ENCODE peak calls at places on chromosomes 16 and 17, in ten cellular contexts. One of them, this sample, is unnamed.
A peak's percentile ranks its signal among the peaks of the same experiment; 100 is the strongest.

GRCh38 chr16:12462690-12463646 is 340.7 kb downstream of the CPPED1 start:
- DNase-seq in NCI-H1092 treated with DMSO at 0.1 percent for 48 hours: no peak
- DNase-seq in Calu3: no peak
- DNase-seq in nucleus accumbens: no peak
- DNase-seq in activated CD8-positive, alpha-beta T cell treated with anti-CD3 and anti-CD28 coated beads for 36 hours: no peak
- DNase-seq in GM23248: peak; percentile 50
- DNase-seq in HL-60: no peak
- DNase-seq in transverse colon: no peak
- DNase-seq in fibroblast of lung: peak; percentile 85
- DNase-seq in T-helper 1 cell: no peak
- DNase-seq in this sample: no peak

GRCh38 chr17:7816926-7817642 is 16.9 kb upstream of the KDM6B start:
- DNase-seq in nucleus accumbens: no peak
- DNase-seq in GM23248: no peak
- DNase-seq in Calu3: no peak
- DNase-seq in activated CD8-positive, alpha-beta T cell treated with anti-CD3 and anti-CD28 coated beads for 36 hours: no peak
- DNase-seq in NCI-H1092 treated with DMSO at 0.1 percent for 48 hours: no peak
- DNase-seq in T-helper 1 cell: no peak
- DNase-seq in transverse colon: no peak
- DNase-seq in HL-60: no peak
- DNase-seq in fibroblast of lung: no peak
- DNase-seq in this sample: no peak

GRCh38 chr17:48258317-48258716 is 150.8 kb downstream of the SNX11 start:
- DNase-seq in Calu3: no peak
- DNase-seq in HL-60: no peak
- DNase-seq in fibroblast of lung: no peak
- DNase-seq in T-helper 1 cell: no peak
- DNase-seq in nucleus accumbens: no peak
- DNase-seq in NCI-H1092 treated with DMSO at 0.1 percent for 48 hours: no peak
- DNase-seq in transverse colon: no peak
- DNase-seq in GM23248: no peak
- DNase-seq in activated CD8-positive, alpha-beta T cell treated with anti-CD3 and anti-CD28 coated beads for 36 hours: no peak
- DNase-seq in this sample: no peak

GRCh38 chr17:58756246-58757161 is 850 bp downstream of the PPM1E start:
- DNase-seq in transverse colon: no peak
- DNase-seq in HL-60: no peak
- DNase-seq in NCI-H1092 treated with DMSO at 0.1 percent for 48 hours: peak; percentile 42
- DNase-seq in nucleus accumbens: no peak
- DNase-seq in GM23248: peak; percentile 4
- DNase-seq in T-helper 1 cell: no peak
- DNase-seq in fibroblast of lung: peak; percentile 8
- DNase-seq in Calu3: no peak
- DNase-seq in activated CD8-positive, alpha-beta T cell treated with anti-CD3 and anti-CD28 coated beads for 36 hours: peak; percentile 16
- DNase-seq in this sample: no peak

GRCh38 chr17:48052956-48053757 is 5.0 kb downstream of the NFE2L1 start:
- DNase-seq in Calu3: peak; percentile 53
- DNase-seq in HL-60: no peak
- DNase-seq in activated CD8-positive, alpha-beta T cell treated with anti-CD3 and anti-CD28 coated beads for 36 hours: no peak
- DNase-seq in fibroblast of lung: no peak
- DNase-seq in transverse colon: peak; percentile 57
- DNase-seq in T-helper 1 cell: no peak
- DNase-seq in nucleus accumbens: no peak
- DNase-seq in GM23248: peak; percentile 45
- DNase-seq in NCI-H1092 treated with DMSO at 0.1 percent for 48 hours: peak; percentile 66
- DNase-seq in this sample: peak; percentile 12

GRCh38 chr16:16062023-16062932 is 112.9 kb downstream of the ABCC1 start:
- DNase-seq in nucleus accumbens: no peak
- DNase-seq in fibroblast of lung: no peak
- DNase-seq in activated CD8-positive, alpha-beta T cell treated with anti-CD3 and anti-CD28 coated beads for 36 hours: peak; percentile 44
- DNase-seq in NCI-H1092 treated with DMSO at 0.1 percent for 48 hours: no peak
- DNase-seq in transverse colon: peak; percentile 19
- DNase-seq in GM23248: no peak
- DNase-seq in T-helper 1 cell: peak; percentile 62
- DNase-seq in Calu3: no peak
- DNase-seq in HL-60: peak; percentile 96
- DNase-seq in this sample: no peak

GRCh38 chr16:79131676-79132075 is 468.9 kb downstream of the MAF start:
- DNase-seq in transverse colon: no peak
- DNase-seq in HL-60: no peak
- DNase-seq in activated CD8-positive, alpha-beta T cell treated with anti-CD3 and anti-CD28 coated beads for 36 hours: no peak
- DNase-seq in Calu3: no peak
- DNase-seq in nucleus accumbens: no peak
- DNase-seq in T-helper 1 cell: no peak
- DNase-seq in fibroblast of lung: no peak
- DNase-seq in NCI-H1092 treated with DMSO at 0.1 percent for 48 hours: no peak
- DNase-seq in GM23248: no peak
- DNase-seq in this sample: no peak

GRCh38 chr16:1152651-1153259 is at the start of gene CACNA1H:
- DNase-seq in fibroblast of lung: peak; percentile 11
- DNase-seq in transverse colon: no peak
- DNase-seq in activated CD8-positive, alpha-beta T cell treated with anti-CD3 and anti-CD28 coated beads for 36 hours: peak; percentile 61
- DNase-seq in nucleus accumbens: no peak
- DNase-seq in NCI-H1092 treated with DMSO at 0.1 percent for 48 hours: no peak
- DNase-seq in Calu3: no peak
- DNase-seq in HL-60: no peak
- DNase-seq in T-helper 1 cell: no peak
- DNase-seq in GM23248: peak; percentile 30
- DNase-seq in this sample: no peak

GRCh38 chr17:6427284-6427781 is 7.6 kb downstream of the AIPL1 start:
- DNase-seq in nucleus accumbens: no peak
- DNase-seq in fibroblast of lung: peak; percentile 62
- DNase-seq in Calu3: no peak
- DNase-seq in NCI-H1092 treated with DMSO at 0.1 percent for 48 hours: no peak
- DNase-seq in GM23248: peak; percentile 64
- DNase-seq in HL-60: peak; percentile 44
- DNase-seq in activated CD8-positive, alpha-beta T cell treated with anti-CD3 and anti-CD28 coated beads for 36 hours: peak; percentile 80
- DNase-seq in transverse colon: no peak
- DNase-seq in T-helper 1 cell: peak; percentile 75
- DNase-seq in this sample: no peak

GRCh38 chr17:81333626-81334368 is 38.7 kb upstream of the SLC38A10 start:
- DNase-seq in fibroblast of lung: no peak
- DNase-seq in GM23248: no peak
- DNase-seq in Calu3: no peak
- DNase-seq in transverse colon: no peak
- DNase-seq in activated CD8-positive, alpha-beta T cell treated with anti-CD3 and anti-CD28 coated beads for 36 hours: no peak
- DNase-seq in HL-60: no peak
- DNase-seq in NCI-H1092 treated with DMSO at 0.1 percent for 48 hours: no peak
- DNase-seq in T-helper 1 cell: no peak
- DNase-seq in nucleus accumbens: no peak
- DNase-seq in this sample: no peak

GRCh38 chr16:30541502-30542329 is 7.1 kb upstream of the ZNF747 start:
- DNase-seq in fibroblast of lung: peak; percentile 69
- DNase-seq in transverse colon: peak; percentile 69
- DNase-seq in Calu3: no peak
- DNase-seq in activated CD8-positive, alpha-beta T cell treated with anti-CD3 and anti-CD28 coated beads for 36 hours: no peak
- DNase-seq in GM23248: peak; percentile 61
- DNase-seq in HL-60: no peak
- DNase-seq in nucleus accumbens: no peak
- DNase-seq in T-helper 1 cell: no peak
- DNase-seq in NCI-H1092 treated with DMSO at 0.1 percent for 48 hours: no peak
- DNase-seq in this sample: no peak

GRCh38 chr17:60678118-60678444 is 430 bp downstream of the BCAS3 start:
- DNase-seq in activated CD8-positive, alpha-beta T cell treated with anti-CD3 and anti-CD28 coated beads for 36 hours: no peak
- DNase-seq in fibroblast of lung: no peak
- DNase-seq in NCI-H1092 treated with DMSO at 0.1 percent for 48 hours: no peak
- DNase-seq in GM23248: no peak
- DNase-seq in nucleus accumbens: no peak
- DNase-seq in Calu3: no peak
- DNase-seq in T-helper 1 cell: no peak
- DNase-seq in HL-60: no peak
- DNase-seq in transverse colon: no peak
- DNase-seq in this sample: no peak

GRCh38 chr17:2056221-2057129 is 1.6 kb downstream of the HIC1 start:
- DNase-seq in HL-60: no peak
- DNase-seq in activated CD8-positive, alpha-beta T cell treated with anti-CD3 and anti-CD28 coated beads for 36 hours: peak; percentile 67
- DNase-seq in nucleus accumbens: no peak
- DNase-seq in NCI-H1092 treated with DMSO at 0.1 percent for 48 hours: no peak
- DNase-seq in GM23248: peak; percentile 71
- DNase-seq in T-helper 1 cell: peak; percentile 69
- DNase-seq in Calu3: no peak
- DNase-seq in transverse colon: peak; percentile 42
- DNase-seq in fibroblast of lung: peak; percentile 73
- DNase-seq in this sample: no peak

GRCh38 chr17:49452173-49452572 is 37.5 kb upstream of the PHB1 start:
- DNase-seq in activated CD8-positive, alpha-beta T cell treated with anti-CD3 and anti-CD28 coated beads for 36 hours: no peak
- DNase-seq in Calu3: no peak
- DNase-seq in fibroblast of lung: no peak
- DNase-seq in nucleus accumbens: no peak
- DNase-seq in NCI-H1092 treated with DMSO at 0.1 percent for 48 hours: no peak
- DNase-seq in T-helper 1 cell: no peak
- DNase-seq in GM23248: no peak
- DNase-seq in HL-60: peak; percentile 9
- DNase-seq in transverse colon: no peak
- DNase-seq in this sample: no peak

GRCh38 chr17:36592711-36593321 is 1.1 kb downstream of the DHRS11 start:
- DNase-seq in Calu3: no peak
- DNase-seq in nucleus accumbens: no peak
- DNase-seq in GM23248: no peak
- DNase-seq in fibroblast of lung: no peak
- DNase-seq in T-helper 1 cell: no peak
- DNase-seq in HL-60: no peak
- DNase-seq in activated CD8-positive, alpha-beta T cell treated with anti-CD3 and anti-CD28 coated beads for 36 hours: no peak
- DNase-seq in transverse colon: peak; percentile 75
- DNase-seq in NCI-H1092 treated with DMSO at 0.1 percent for 48 hours: no peak
- DNase-seq in this sample: no peak

GRCh38 chr17:12078791-12079190 is 58.1 kb downstream of the MAP2K4 start:
- DNase-seq in HL-60: no peak
- DNase-seq in transverse colon: no peak
- DNase-seq in GM23248: peak; percentile 71
- DNase-seq in T-helper 1 cell: no peak
- DNase-seq in fibroblast of lung: peak; percentile 89
- DNase-seq in nucleus accumbens: no peak
- DNase-seq in Calu3: no peak
- DNase-seq in NCI-H1092 treated with DMSO at 0.1 percent for 48 hours: no peak
- DNase-seq in activated CD8-positive, alpha-beta T cell treated with anti-CD3 and anti-CD28 coated beads for 36 hours: no peak
- DNase-seq in this sample: no peak

GRCh38 chr16:84507011-84507982 is 2.8 kb upstream of the MEAK7 start:
- DNase-seq in fibroblast of lung: no peak
- DNase-seq in NCI-H1092 treated with DMSO at 0.1 percent for 48 hours: no peak
- DNase-seq in T-helper 1 cell: peak; percentile 77
- DNase-seq in Calu3: no peak
- DNase-seq in activated CD8-positive, alpha-beta T cell treated with anti-CD3 and anti-CD28 coated beads for 36 hours: peak; percentile 50
- DNase-seq in transverse colon: peak; percentile 35
- DNase-seq in nucleus accumbens: no peak
- DNase-seq in GM23248: peak; percentile 69
- DNase-seq in HL-60: peak; percentile 59
- DNase-seq in this sample: no peak

GRCh38 chr16:66639091-66639885 is 34.8 kb downstream of the CMTM3 start:
- DNase-seq in Calu3: no peak
- DNase-seq in transverse colon: no peak
- DNase-seq in fibroblast of lung: peak; percentile 80
- DNase-seq in T-helper 1 cell: no peak
- DNase-seq in nucleus accumbens: no peak
- DNase-seq in NCI-H1092 treated with DMSO at 0.1 percent for 48 hours: no peak
- DNase-seq in GM23248: peak; percentile 40
- DNase-seq in activated CD8-positive, alpha-beta T cell treated with anti-CD3 and anti-CD28 coated beads for 36 hours: no peak
- DNase-seq in HL-60: no peak
- DNase-seq in this sample: peak; percentile 61

GRCh38 chr17:80244871-80245509 is 15.7 kb upstream of the RNF213 start:
- DNase-seq in HL-60: no peak
- DNase-seq in NCI-H1092 treated with DMSO at 0.1 percent for 48 hours: no peak
- DNase-seq in GM23248: no peak
- DNase-seq in fibroblast of lung: no peak
- DNase-seq in T-helper 1 cell: no peak
- DNase-seq in transverse colon: no peak
- DNase-seq in Calu3: no peak
- DNase-seq in nucleus accumbens: no peak
- DNase-seq in activated CD8-positive, alpha-beta T cell treated with anti-CD3 and anti-CD28 coated beads for 36 hours: no peak
- DNase-seq in this sample: no peak

GRCh38 chr17:56176101-56176500 is 22.8 kb downstream of the ANKFN1 start:
- DNase-seq in activated CD8-positive, alpha-beta T cell treated with anti-CD3 and anti-CD28 coated beads for 36 hours: no peak
- DNase-seq in NCI-H1092 treated with DMSO at 0.1 percent for 48 hours: no peak
- DNase-seq in nucleus accumbens: no peak
- DNase-seq in GM23248: peak; percentile 33
- DNase-seq in Calu3: no peak
- DNase-seq in fibroblast of lung: peak; percentile 73
- DNase-seq in T-helper 1 cell: no peak
- DNase-seq in transverse colon: no peak
- DNase-seq in HL-60: no peak
- DNase-seq in this sample: no peak

GRCh38 chr17:72176902-72177660 is 56.3 kb downstream of the SOX9 start:
- DNase-seq in nucleus accumbens: no peak
- DNase-seq in GM23248: peak; percentile 8
- DNase-seq in Calu3: no peak
- DNase-seq in fibroblast of lung: peak; percentile 95
- DNase-seq in activated CD8-positive, alpha-beta T cell treated with anti-CD3 and anti-CD28 coated beads for 36 hours: no peak
- DNase-seq in HL-60: no peak
- DNase-seq in T-helper 1 cell: no peak
- DNase-seq in NCI-H1092 treated with DMSO at 0.1 percent for 48 hours: peak; percentile 95
- DNase-seq in transverse colon: peak; percentile 38
- DNase-seq in this sample: no peak

GRCh38 chr17:59846391-59847165 is 46.2 kb downstream of the TUBD1 start:
- DNase-seq in Calu3: peak; percentile 64
- DNase-seq in HL-60: peak; percentile 24
- DNase-seq in GM23248: peak; percentile 84
- DNase-seq in T-helper 1 cell: peak; percentile 78
- DNase-seq in activated CD8-positive, alpha-beta T cell treated with anti-CD3 and anti-CD28 coated beads for 36 hours: peak; percentile 40
- DNase-seq in nucleus accumbens: no peak
- DNase-seq in transverse colon: peak; percentile 51
- DNase-seq in fibroblast of lung: peak; percentile 92
- DNase-seq in NCI-H1092 treated with DMSO at 0.1 percent for 48 hours: peak; percentile 29
- DNase-seq in this sample: peak; percentile 75

GRCh38 chr16:68800257-68800875 is 43.0 kb upstream of the TANGO6 start:
- DNase-seq in HL-60: peak; percentile 83
- DNase-seq in transverse colon: peak; percentile 65
- DNase-seq in fibroblast of lung: peak; percentile 91
- DNase-seq in NCI-H1092 treated with DMSO at 0.1 percent for 48 hours: peak; percentile 57
- DNase-seq in T-helper 1 cell: peak; percentile 57
- DNase-seq in Calu3: peak; percentile 87
- DNase-seq in nucleus accumbens: peak; percentile 38
- DNase-seq in GM23248: peak; percentile 79
- DNase-seq in activated CD8-positive, alpha-beta T cell treated with anti-CD3 and anti-CD28 coated beads for 36 hours: peak; percentile 70
- DNase-seq in this sample: peak; percentile 80

This sample was measured in PC-9.